ENCODE peak calls at places on chromosomes 12 and 14, in four cellular contexts. D, X, H and T are unnamed samples.

GRCh38 chr14:85529803-85530574 is at the start of gene FLRT2:
- DNase-seq in D (no peak), X (no peak), H (no peak), T (no peak)

GRCh38 chr12:117875652-117876491 is 92.9 kb downstream of the KSR2 start:
- DNase-seq in D (no peak), X (peak), H (no peak), T (peak)

GRCh38 chr14:37888234-37888633 is 292.8 kb downstream of the TTC6 start:
- DNase-seq in D (no peak), X (no peak), H (no peak), T (no peak)

GRCh38 chr14:73731111-73731510 is 16.9 kb upstream of the PNMA1 start:
- DNase-seq in D (no peak), X (no peak), H (peak), T (no peak)

GRCh38 chr12:28040251-28040650 is 67.7 kb upstream of the PTHLH start:
- DNase-seq in D (no peak), X (no peak), H (no peak), T (no peak)

GRCh38 chr14:55814064-55814463 is 234.1 kb downstream of the KTN1 start:
- DNase-seq in D (no peak), X (no peak), H (no peak), T (no peak)

GRCh38 chr12:122064034-122064777 is 14.3 kb upstream of the MLXIP start:
- DNase-seq in D (no peak), X (peak), H (peak), T (peak)

GRCh38 chr14:65260786-65261185 is 151.7 kb upstream of the FUT8 start:
- DNase-seq in D (no peak), X (no peak), H (no peak), T (no peak)

GRCh38 chr14:60736494-60736893 is 1.9 kb downstream of the MNAT1 start:
- DNase-seq in D (no peak), X (peak), H (no peak), T (no peak)

GRCh38 chr12:10540776-10541205 is 35.1 kb downstream of the EIF2S3B start:
- DNase-seq in D (no peak), X (no peak), H (no peak), T (no peak)

GRCh38 chr14:77988966-77989365 is 181.2 kb upstream of the NRXN3 start:
- DNase-seq in D (no peak), X (no peak), H (no peak), T (no peak)

GRCh38 chr14:39015964-39016577 is 87.0 kb downstream of the SEC23A start:
- DNase-seq in D (no peak), X (no peak), H (no peak), T (no peak)

GRCh38 chr12:49086116-49086515 is 8.5 kb downstream of the DHH start:
- DNase-seq in D (no peak), X (no peak), H (no peak), T (no peak)

GRCh38 chr14:52553002-52553670 is 500 bp downstream of the GPR137C start:
- DNase-seq in D (peak), X (peak), H (peak), T (peak)

GRCh38 chr14:104353921-104354701 is 215.7 kb downstream of the KIF26A start:
- DNase-seq in D (no peak), X (no peak), H (no peak), T (no peak)

GRCh38 chr14:34650786-34651584 is 21.0 kb upstream of the SNX6 start:
- DNase-seq in D (no peak), X (no peak), H (no peak), T (no peak)

GRCh38 chr12:25598956-25599355 is 45.9 kb upstream of the LMNTD1 start:
- DNase-seq in D (no peak), X (no peak), H (no peak), T (no peak)

GRCh38 chr14:88993946-88994345 is 169.5 kb downstream of the TTC8 start:
- DNase-seq in D (no peak), X (peak), H (no peak), T (no peak)

GRCh38 chr12:2259368-2259767 is 206.6 kb downstream of the CACNA1C start:
- DNase-seq in D (peak), X (no peak), H (no peak), T (no peak)

GRCh38 chr12:8156416-8156815 is 399 bp upstream of the ZNF705A start:
- DNase-seq in D (no peak), X (no peak), H (no peak), T (no peak)

GRCh38 chr14:94857985-94858384 is 88.1 kb upstream of the GSC start:
- DNase-seq in D (no peak), X (no peak), H (no peak), T (no peak)

GRCh38 chr12:6536894-6537579 is 2.7 kb downstream of the GAPDH start:
- DNase-seq in D (no peak), X (no peak), H (no peak), T (peak)

GRCh38 chr14:102452302-102452701 is 57.3 kb downstream of the ANKRD9 start:
- DNase-seq in D (no peak), X (no peak), H (no peak), T (no peak)